ENCODE peak calls at places on chromosomes 6 and 20, in ten cellular contexts. One of them, this sample, is unnamed.

GRCh38 chr6:168376120-168376519 is 56.5 kb upstream of the DACT2 start:
- DNase-seq in erythroblast: no peak
- DNase-seq in right lobe of liver: no peak
- DNase-seq in uterus: no peak
- DNase-seq in lower leg skin: no peak
- DNase-seq in prostate gland: no peak
- DNase-seq in transverse colon: no peak
- DNase-seq in A549: no peak
- DNase-seq in adrenal gland: no peak
- DNase-seq in heart left ventricle: no peak
- DNase-seq in this sample: no peak

GRCh38 chr20:37343994-37344355 is 2.0 kb upstream of the SRC start:
- DNase-seq in erythroblast: no peak
- DNase-seq in right lobe of liver: no peak
- DNase-seq in uterus: no peak
- DNase-seq in lower leg skin: no peak
- DNase-seq in prostate gland: no peak
- DNase-seq in transverse colon: no peak
- DNase-seq in A549: no peak
- DNase-seq in adrenal gland: no peak
- DNase-seq in heart left ventricle: no peak
- DNase-seq in this sample: no peak

GRCh38 chr20:51380401-51381385 is 161.8 kb downstream of the NFATC2 start:
- DNase-seq in erythroblast: peak
- DNase-seq in right lobe of liver: no peak
- DNase-seq in uterus: no peak
- DNase-seq in lower leg skin: no peak
- DNase-seq in prostate gland: no peak
- DNase-seq in transverse colon: no peak
- DNase-seq in A549: no peak
- DNase-seq in adrenal gland: no peak
- DNase-seq in heart left ventricle: no peak
- DNase-seq in this sample: no peak

GRCh38 chr6:154373971-154374370 is 17.4 kb upstream of the IPCEF1 start:
- DNase-seq in erythroblast: no peak
- DNase-seq in right lobe of liver: no peak
- DNase-seq in uterus: no peak
- DNase-seq in lower leg skin: no peak
- DNase-seq in prostate gland: no peak
- DNase-seq in transverse colon: no peak
- DNase-seq in A549: no peak
- DNase-seq in adrenal gland: no peak
- DNase-seq in heart left ventricle: no peak
- DNase-seq in this sample: no peak

GRCh38 chr6:140441256-140441655 is 1066.8 kb upstream of the CITED2 start:
- DNase-seq in erythroblast: peak
- DNase-seq in right lobe of liver: peak
- DNase-seq in uterus: no peak
- DNase-seq in lower leg skin: peak
- DNase-seq in prostate gland: peak
- DNase-seq in transverse colon: peak
- DNase-seq in A549: peak
- DNase-seq in adrenal gland: peak
- DNase-seq in heart left ventricle: peak
- DNase-seq in this sample: peak

GRCh38 chr20:38426006-38426405 is 9.1 kb downstream of the SNHG17 start:
- DNase-seq in erythroblast: no peak
- DNase-seq in right lobe of liver: no peak
- DNase-seq in uterus: no peak
- DNase-seq in lower leg skin: no peak
- DNase-seq in prostate gland: no peak
- DNase-seq in transverse colon: no peak
- DNase-seq in A549: peak
- DNase-seq in adrenal gland: peak
- DNase-seq in heart left ventricle: no peak
- DNase-seq in this sample: no peak

GRCh38 chr20:47500554-47500953 is 1.1 kb upstream of the NCOA3 start:
- DNase-seq in erythroblast: no peak
- DNase-seq in right lobe of liver: no peak
- DNase-seq in uterus: no peak
- DNase-seq in lower leg skin: no peak
- DNase-seq in prostate gland: no peak
- DNase-seq in transverse colon: no peak
- DNase-seq in A549: no peak
- DNase-seq in adrenal gland: no peak
- DNase-seq in heart left ventricle: no peak
- DNase-seq in this sample: no peak

GRCh38 chr6:83378621-83379388 is 52.0 kb downstream of the ME1 start:
- DNase-seq in erythroblast: no peak
- DNase-seq in right lobe of liver: no peak
- DNase-seq in uterus: no peak
- DNase-seq in lower leg skin: no peak
- DNase-seq in prostate gland: no peak
- DNase-seq in transverse colon: no peak
- DNase-seq in A549: no peak
- DNase-seq in adrenal gland: no peak
- DNase-seq in heart left ventricle: no peak
- DNase-seq in this sample: no peak

GRCh38 chr20:39795401-39796272 is 833.5 kb downstream of the DHX35 start:
- DNase-seq in erythroblast: no peak
- DNase-seq in right lobe of liver: no peak
- DNase-seq in uterus: peak
- DNase-seq in lower leg skin: no peak
- DNase-seq in prostate gland: no peak
- DNase-seq in transverse colon: no peak
- DNase-seq in A549: no peak
- DNase-seq in adrenal gland: no peak
- DNase-seq in heart left ventricle: no peak
- DNase-seq in this sample: no peak

GRCh38 chr20:54680872-54681297 is 205.5 kb downstream of the DOK5 start:
- DNase-seq in erythroblast: peak
- DNase-seq in right lobe of liver: no peak
- DNase-seq in uterus: no peak
- DNase-seq in lower leg skin: no peak
- DNase-seq in prostate gland: no peak
- DNase-seq in transverse colon: peak
- DNase-seq in A549: peak
- DNase-seq in adrenal gland: peak
- DNase-seq in heart left ventricle: no peak
- DNase-seq in this sample: peak

GRCh38 chr20:36541227-36542018 is at the start of gene MYL9:
- DNase-seq in erythroblast: peak
- DNase-seq in right lobe of liver: peak
- DNase-seq in uterus: peak
- DNase-seq in lower leg skin: peak
- DNase-seq in prostate gland: peak
- DNase-seq in transverse colon: peak
- DNase-seq in A549: no peak
- DNase-seq in adrenal gland: peak
- DNase-seq in heart left ventricle: peak
- DNase-seq in this sample: peak

GRCh38 chr6:45697605-45698004 is 318.1 kb downstream of the CLIC5 start:
- DNase-seq in erythroblast: no peak
- DNase-seq in right lobe of liver: no peak
- DNase-seq in uterus: no peak
- DNase-seq in lower leg skin: no peak
- DNase-seq in prostate gland: no peak
- DNase-seq in transverse colon: no peak
- DNase-seq in A549: peak
- DNase-seq in adrenal gland: no peak
- DNase-seq in heart left ventricle: no peak
- DNase-seq in this sample: no peak

GRCh38 chr6:27139753-27140522 is 107.6 kb upstream of the PRSS16 start:
- DNase-seq in erythroblast: peak
- DNase-seq in right lobe of liver: no peak
- DNase-seq in uterus: no peak
- DNase-seq in lower leg skin: no peak
- DNase-seq in prostate gland: no peak
- DNase-seq in transverse colon: peak
- DNase-seq in A549: peak
- DNase-seq in adrenal gland: peak
- DNase-seq in heart left ventricle: no peak
- DNase-seq in this sample: peak

GRCh38 chr20:62949153-62949821 is 3.2 kb upstream of the SLC17A9 start:
- DNase-seq in erythroblast: peak
- DNase-seq in right lobe of liver: no peak
- DNase-seq in uterus: no peak
- DNase-seq in lower leg skin: no peak
- DNase-seq in prostate gland: no peak
- DNase-seq in transverse colon: no peak
- DNase-seq in A549: peak
- DNase-seq in adrenal gland: no peak
- DNase-seq in heart left ventricle: no peak
- DNase-seq in this sample: no peak
- TF ChIP-seq POLR2A in erythroblast: no peak
- TF ChIP-seq POLR2A in right lobe of liver: no peak
- TF ChIP-seq POLR2A in uterus: no peak
- TF ChIP-seq POLR2A in lower leg skin: no peak
- TF ChIP-seq POLR2A in prostate gland: no peak
- TF ChIP-seq POLR2A in transverse colon: no peak
- TF ChIP-seq POLR2A in A549: no peak
- TF ChIP-seq POLR2A in adrenal gland: no peak
- TF ChIP-seq POLR2A in heart left ventricle: no peak
- TF ChIP-seq POLR2A in this sample: no peak

DNA sequence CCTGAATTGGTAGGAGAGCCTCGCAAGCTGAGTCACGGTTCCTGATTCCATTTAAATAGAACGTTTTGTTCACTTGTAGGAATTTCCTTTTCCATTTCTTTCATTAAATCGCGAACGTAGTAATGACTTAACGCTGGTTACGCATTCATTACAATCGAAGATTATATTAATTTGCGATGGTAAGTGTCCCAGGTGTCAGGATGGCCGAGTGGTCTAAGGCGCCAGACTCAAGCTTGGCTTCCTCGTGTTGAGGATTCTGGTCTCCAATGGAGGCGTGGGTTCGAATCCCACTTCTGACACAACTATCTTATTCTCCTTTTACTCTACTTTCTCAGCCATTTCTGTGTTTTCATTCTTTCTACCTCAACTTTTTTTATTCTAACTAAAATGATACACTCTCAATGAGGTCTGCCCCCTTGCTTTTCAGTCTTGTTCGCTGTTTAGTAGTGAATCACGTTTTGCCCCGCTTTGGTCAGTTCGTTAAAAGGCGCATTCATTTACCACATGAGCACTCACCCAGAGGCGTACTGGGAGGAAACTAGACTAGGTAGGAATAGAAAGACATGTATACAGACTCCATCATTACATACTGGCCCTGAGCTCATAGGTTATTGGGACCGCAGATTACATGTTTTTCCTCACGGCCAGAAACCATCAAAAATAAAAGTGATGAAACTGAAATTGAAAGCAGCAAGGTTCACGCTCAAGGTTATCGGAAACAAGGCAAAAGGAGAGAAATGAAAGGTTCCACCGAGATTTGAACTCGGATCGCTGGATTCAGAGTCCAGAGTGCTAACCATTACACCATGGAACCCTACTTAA is 17.3 kb upstream of the TRIM27 start:
- DNase-seq in erythroblast: peak
- DNase-seq in right lobe of liver: peak
- DNase-seq in uterus: peak
- DNase-seq in lower leg skin: peak
- DNase-seq in prostate gland: peak
- DNase-seq in transverse colon: peak
- DNase-seq in A549: peak
- DNase-seq in adrenal gland: peak
- DNase-seq in heart left ventricle: peak
- DNase-seq in this sample: peak
- TF ChIP-seq POLR2A in erythroblast: no peak
- TF ChIP-seq POLR2A in right lobe of liver: no peak
- TF ChIP-seq POLR2A in uterus: no peak
- TF ChIP-seq POLR2A in lower leg skin: no peak
- TF ChIP-seq POLR2A in prostate gland: no peak
- TF ChIP-seq POLR2A in transverse colon: no peak
- TF ChIP-seq POLR2A in A549: no peak
- TF ChIP-seq POLR2A in adrenal gland: no peak
- TF ChIP-seq POLR2A in heart left ventricle: no peak
- TF ChIP-seq POLR2A in this sample: no peak

GRCh38 chr6:121522265-121522664 is 86.8 kb downstream of the GJA1 start:
- DNase-seq in erythroblast: no peak
- DNase-seq in right lobe of liver: no peak
- DNase-seq in uterus: no peak
- DNase-seq in lower leg skin: peak
- DNase-seq in prostate gland: peak
- DNase-seq in transverse colon: no peak
- DNase-seq in A549: peak
- DNase-seq in adrenal gland: peak
- DNase-seq in heart left ventricle: no peak
- DNase-seq in this sample: no peak
- TF ChIP-seq POLR2A in erythroblast: no peak
- TF ChIP-seq POLR2A in right lobe of liver: no peak
- TF ChIP-seq POLR2A in uterus: no peak
- TF ChIP-seq POLR2A in lower leg skin: no peak
- TF ChIP-seq POLR2A in prostate gland: no peak
- TF ChIP-seq POLR2A in transverse colon: no peak
- TF ChIP-seq POLR2A in A549: no peak
- TF ChIP-seq POLR2A in adrenal gland: no peak
- TF ChIP-seq POLR2A in heart left ventricle: no peak
- TF ChIP-seq POLR2A in this sample: no peak

GRCh38 chr6:146202570-146202969 is 173.7 kb downstream of the GRM1 start:
- DNase-seq in erythroblast: no peak
- DNase-seq in right lobe of liver: no peak
- DNase-seq in uterus: no peak
- DNase-seq in lower leg skin: no peak
- DNase-seq in prostate gland: no peak
- DNase-seq in transverse colon: no peak
- DNase-seq in A549: no peak
- DNase-seq in adrenal gland: no peak
- DNase-seq in heart left ventricle: no peak
- DNase-seq in this sample: no peak
- TF ChIP-seq POLR2A in erythroblast: no peak
- TF ChIP-seq POLR2A in right lobe of liver: no peak
- TF ChIP-seq POLR2A in uterus: no peak
- TF ChIP-seq POLR2A in lower leg skin: no peak
- TF ChIP-seq POLR2A in prostate gland: no peak
- TF ChIP-seq POLR2A in transverse colon: no peak
- TF ChIP-seq POLR2A in A549: no peak
- TF ChIP-seq POLR2A in adrenal gland: no peak
- TF ChIP-seq POLR2A in heart left ventricle: no peak
- TF ChIP-seq POLR2A in this sample: no peak

GRCh38 chr6:22557007-22557406 is 12.4 kb upstream of the HDGFL1 start:
- DNase-seq in erythroblast: no peak
- DNase-seq in right lobe of liver: no peak
- DNase-seq in uterus: no peak
- DNase-seq in lower leg skin: no peak
- DNase-seq in prostate gland: no peak
- DNase-seq in transverse colon: no peak
- DNase-seq in A549: no peak
- DNase-seq in adrenal gland: no peak
- DNase-seq in heart left ventricle: no peak
- DNase-seq in this sample: no peak
- TF ChIP-seq POLR2A in erythroblast: no peak
- TF ChIP-seq POLR2A in right lobe of liver: no peak
- TF ChIP-seq POLR2A in uterus: no peak
- TF ChIP-seq POLR2A in lower leg skin: no peak
- TF ChIP-seq POLR2A in prostate gland: no peak
- TF ChIP-seq POLR2A in transverse colon: no peak
- TF ChIP-seq POLR2A in A549: no peak
- TF ChIP-seq POLR2A in adrenal gland: no peak
- TF ChIP-seq POLR2A in heart left ventricle: no peak
- TF ChIP-seq POLR2A in this sample: no peak

This sample was measured in ovary.